ENCODE peak calls at places on chromosomes 7 and 10, in nine cellular contexts. E is neural crest cell, P is HCT116, O is M059J, L is endothelial cell, N is EH, B is putamen, R is NCI-H1694, G is colonic mucosa. Q is an unnamed sample.

GRCh38 chr10:87092356-87092860 is 2.2 kb downstream of the GLUD1 start:
- DNase-seq in R (no peak), B (no peak), O (peak; percentile 47), L (no peak), N (peak; percentile 24), E (no peak), P (no peak), G (no peak), Q (no peak)

GRCh38 chr10:60448246-60448645 is 58.6 kb upstream of the ANK3 start:
- DNase-seq in O (no peak), R (no peak), G (no peak), P (no peak), E (no peak), B (no peak), L (no peak), N (no peak), Q (no peak)

GRCh38 chr10:11789294-11789693 is 33.9 kb upstream of the PROSER2 start:
- DNase-seq in G (no peak), N (peak; percentile 23), L (no peak), E (no peak), P (no peak), R (no peak), O (no peak), B (no peak), Q (no peak)

GRCh38 chr10:8656261-8656660 is 601.8 kb downstream of the GATA3 start:
- DNase-seq in R (no peak), E (no peak), L (no peak), P (no peak), N (no peak), B (no peak), O (no peak), G (no peak), Q (no peak)

GRCh38 chr10:114312585-114312984 is 73.5 kb downstream of the VWA2 start:
- DNase-seq in R (no peak), B (no peak), O (no peak), P (no peak), N (no peak), G (no peak), E (no peak), L (no peak), Q (no peak)

GRCh38 chr7:47949703-47950102 is 1.4 kb upstream of the PKD1L1 start:
- DNase-seq in N (no peak), E (no peak), O (no peak), P (no peak), R (no peak), B (no peak), G (no peak), L (no peak), Q (no peak)

GRCh38 chr10:3785849-3786290 is 861 bp upstream of the KLF6 start:
- DNase-seq in E (peak; percentile 14), G (peak; percentile 58), R (no peak), B (no peak), L (peak; percentile 39), O (peak; percentile 37), N (peak; percentile 58), P (no peak), Q (no peak)

GRCh38 chr10:3548702-3549101 is 236.3 kb downstream of the KLF6 start:
- DNase-seq in P (no peak), L (no peak), G (no peak), R (no peak), O (peak; percentile 46), B (no peak), N (peak; percentile 67), E (no peak), Q (no peak)

Q was measured in iPS DF 19.7.